ENCODE peak calls at places on chromosomes 12 and 14, in six cellular contexts. K, H, R, L, C and V are unnamed samples.
A peak's percentile ranks its signal among the peaks of the same experiment; 100 is the strongest.

GRCh38 chr12:53211476-53212381 is 4.7 kb upstream of the ITGB7 start:
- DNase-seq in H (no peak), C (no peak), K (no peak), L (no peak), R (no peak), V (no peak)

GRCh38 chr14:104291123-104292000 is 153.0 kb downstream of the KIF26A start:
- DNase-seq in K (no peak), C (no peak), R (peak; percentile 4), L (no peak), H (peak; percentile 25), V (peak; percentile 55)

GRCh38 chr12:39813776-39814175 is 194.2 kb upstream of the ABCD2 start:
- DNase-seq in L (no peak), C (peak; percentile 22), H (no peak), K (peak; percentile 74), R (no peak), V (no peak)

GRCh38 chr12:92059976-92060375 is 85.7 kb downstream of the BTG1 start:
- DNase-seq in C (peak; percentile 82), K (peak; percentile 80), H (no peak), R (no peak), L (no peak), V (no peak)

GRCh38 chr12:53078425-53079225 is 565 bp downstream of the SPRYD3 start:
- DNase-seq in C (peak; percentile 29), L (no peak), H (no peak), R (no peak), K (no peak), V (no peak)

GRCh38 chr14:30855345-30856037 is 18.9 kb upstream of the COCH start:
- DNase-seq in R (no peak), H (no peak), L (no peak), C (no peak), K (no peak), V (no peak)

GRCh38 chr14:90788031-90788430 is 28.2 kb downstream of the TTC7B start:
- DNase-seq in H (peak; percentile 67), K (no peak), R (peak; percentile 33), L (no peak), C (no peak), V (no peak)

GRCh38 chr12:122871851-122872785 is 23.8 kb downstream of the VPS37B start:
- DNase-seq in L (no peak), R (peak; percentile 73), C (peak; percentile 88), K (peak; percentile 76), H (peak; percentile 77), V (no peak)

GRCh38 chr14:88842414-88842813 is 18.0 kb downstream of the TTC8 start:
- DNase-seq in L (no peak), C (no peak), R (no peak), K (no peak), H (no peak), V (no peak)

GRCh38 chr12:104280703-104281458 is 22.7 kb upstream of the EID3 start:
- DNase-seq in H (no peak), C (peak; percentile 97), L (no peak), R (peak; percentile 72), K (peak; percentile 97), V (no peak)

GRCh38 chr12:89525002-89525823 is 617 bp upstream of the GALNT4 start:
- DNase-seq in K (no peak), H (peak; percentile 68), C (peak; percentile 21), L (no peak), R (peak; percentile 22), V (peak; percentile 71)

GRCh38 chr12:115943630-115944391 is 333.7 kb downstream of the MED13L start:
- DNase-seq in L (no peak), K (peak; percentile 82), C (no peak), H (peak; percentile 58), R (no peak), V (peak; percentile 89)

GRCh38 chr12:110077769-110078168 is 29.4 kb upstream of the C12orf76 start:
- DNase-seq in H (no peak), R (no peak), L (no peak), K (no peak), C (no peak), V (no peak)

GRCh38 chr12:32397703-32398102 is 1.7 kb upstream of the FGD4 start:
- DNase-seq in C (no peak), H (no peak), L (no peak), K (no peak), R (no peak), V (no peak)

GRCh38 chr12:112905451-112906089 is 1.2 kb upstream of the OAS1 start:
- DNase-seq in C (no peak), L (no peak), K (no peak), R (peak; percentile 32), H (no peak), V (no peak)

GRCh38 chr12:112906712-112907414 is at the start of gene OAS1:
- DNase-seq in L (no peak), C (peak; percentile 22), K (peak; percentile 20), R (peak; percentile 74), H (no peak), V (peak; percentile 56)

GRCh38 chr12:112907415-112908157 is 824 bp downstream of the OAS1 start:
- DNase-seq in H (no peak), R (peak; percentile 36), C (no peak), K (no peak), L (no peak), V (no peak)

GRCh38 chr12:112909693-112910092 is 2.9 kb downstream of the OAS1 start:
- DNase-seq in H (no peak), K (no peak), L (no peak), R (no peak), C (no peak), V (no peak)

DNA sequence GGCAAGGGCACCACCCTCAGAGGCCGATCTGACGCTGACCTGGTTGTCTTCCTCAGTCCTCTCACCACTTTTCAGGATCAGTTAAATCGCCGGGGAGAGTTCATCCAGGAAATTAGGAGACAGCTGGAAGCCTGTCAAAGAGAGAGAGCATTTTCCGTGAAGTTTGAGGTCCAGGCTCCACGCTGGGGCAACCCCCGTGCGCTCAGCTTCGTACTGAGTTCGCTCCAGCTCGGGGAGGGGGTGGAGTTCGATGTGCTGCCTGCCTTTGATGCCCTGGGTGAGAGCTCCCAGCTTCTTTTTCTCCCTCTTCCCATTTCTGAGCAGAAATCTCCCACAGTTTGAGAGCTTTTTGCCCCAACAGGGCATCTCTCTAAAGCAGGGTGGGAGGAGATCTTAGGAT is 1.8 kb downstream of the OAS1 start:
- DNase-seq in H (no peak), L (no peak), C (no peak), R (no peak), K (no peak), V (no peak)
- H3K4me3 ChIP-seq in H (peak overlapping the region; percentile 57), L (no peak overlapping the region), C (no peak overlapping the region), R (no peak overlapping the region), K (no peak overlapping the region), V (peak overlapping the region; percentile 59)

GRCh38 chr14:86087377-86087776 is 557.4 kb downstream of the FLRT2 start:
- DNase-seq in R (no peak), L (no peak), H (no peak), K (no peak), C (no peak), V (no peak)

GRCh38 chr14:86086962-86087361 is 557.0 kb downstream of the FLRT2 start:
- DNase-seq in R (no peak), C (no peak), L (no peak), H (no peak), K (no peak), V (no peak)

GRCh38 chr14:86091811-86092210 is 561.9 kb downstream of the FLRT2 start:
- DNase-seq in K (no peak), R (no peak), L (no peak), C (peak; percentile 57), H (no peak), V (no peak)

GRCh38 chr14:86088156-86088555 is 558.2 kb downstream of the FLRT2 start:
- DNase-seq in C (no peak), R (no peak), L (no peak), K (no peak), H (no peak), V (no peak)
- H3K27ac ChIP-seq in C (no peak overlapping the region), R (no peak overlapping the region), L (no peak overlapping the region), K (no peak overlapping the region), H (no peak overlapping the region), V (no peak overlapping the region)

DNA sequence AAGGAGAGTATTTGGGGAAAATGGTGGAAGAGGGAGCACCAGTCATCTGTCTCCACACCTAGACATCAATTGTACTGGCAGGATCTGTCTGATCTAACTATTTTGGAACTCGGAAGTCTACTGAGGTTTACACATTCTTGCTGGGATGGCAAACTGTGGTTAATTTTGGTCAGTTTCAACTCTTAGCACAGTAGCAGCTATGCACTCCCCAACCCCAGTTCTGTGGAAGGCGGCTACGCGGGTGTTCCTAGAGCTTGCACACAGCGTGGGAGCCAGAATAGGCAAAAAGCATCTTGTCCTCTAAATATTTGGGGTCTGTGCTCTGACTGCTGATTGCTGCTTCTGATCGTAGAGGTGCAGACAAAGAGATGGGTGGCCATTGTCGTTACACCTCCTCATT is 33.8 kb downstream of the TECPR2 start:
- DNase-seq in K (no peak), L (no peak), R (no peak), C (no peak), H (no peak), V (no peak)
- H3K4me3 ChIP-seq in K (no peak overlapping the region), L (no peak overlapping the region), R (no peak overlapping the region), C (no peak overlapping the region), H (no peak overlapping the region), V (no peak overlapping the region)

GRCh38 chr12:79420146-79420618 is 270.6 kb downstream of the PAWR start:
- DNase-seq in L (no peak), C (peak; percentile 95), R (peak; percentile 16), H (no peak), K (peak; percentile 90), V (no peak)
- H3K27ac ChIP-seq in L (no peak overlapping the region), C (peak overlapping the region; percentile 72), R (peak overlapping the region; percentile 15), H (no peak overlapping the region), K (peak overlapping the region; percentile 26), V (no peak overlapping the region)

DNA sequence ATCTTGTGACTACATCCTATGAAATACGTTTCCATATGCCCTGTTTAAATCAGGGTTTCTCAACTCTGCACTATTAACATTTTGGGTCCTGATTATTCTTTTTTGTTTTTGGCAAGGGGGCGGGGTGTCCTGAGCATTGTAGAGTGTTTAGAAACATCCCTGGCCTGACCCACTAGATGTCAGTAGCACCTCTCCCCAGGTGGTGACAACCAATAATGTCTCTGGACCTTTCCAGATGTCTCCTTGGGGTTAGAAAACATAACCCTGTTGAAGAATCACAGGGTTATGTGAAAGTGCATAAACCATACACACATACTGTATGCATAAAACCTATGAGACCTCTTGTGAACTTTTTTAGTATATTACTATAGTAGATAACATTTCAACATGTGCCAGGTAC is 1.4 kb downstream of the ACAD10 start:
- DNase-seq in C (no peak), K (no peak), H (no peak), L (no peak), R (no peak), V (no peak)
- H3K4me3 ChIP-seq in C (no peak overlapping the region), K (peak overlapping the region; percentile 86), H (no peak overlapping the region), L (peak overlapping the region; percentile 75), R (no peak overlapping the region), V (no peak overlapping the region)

DNA sequence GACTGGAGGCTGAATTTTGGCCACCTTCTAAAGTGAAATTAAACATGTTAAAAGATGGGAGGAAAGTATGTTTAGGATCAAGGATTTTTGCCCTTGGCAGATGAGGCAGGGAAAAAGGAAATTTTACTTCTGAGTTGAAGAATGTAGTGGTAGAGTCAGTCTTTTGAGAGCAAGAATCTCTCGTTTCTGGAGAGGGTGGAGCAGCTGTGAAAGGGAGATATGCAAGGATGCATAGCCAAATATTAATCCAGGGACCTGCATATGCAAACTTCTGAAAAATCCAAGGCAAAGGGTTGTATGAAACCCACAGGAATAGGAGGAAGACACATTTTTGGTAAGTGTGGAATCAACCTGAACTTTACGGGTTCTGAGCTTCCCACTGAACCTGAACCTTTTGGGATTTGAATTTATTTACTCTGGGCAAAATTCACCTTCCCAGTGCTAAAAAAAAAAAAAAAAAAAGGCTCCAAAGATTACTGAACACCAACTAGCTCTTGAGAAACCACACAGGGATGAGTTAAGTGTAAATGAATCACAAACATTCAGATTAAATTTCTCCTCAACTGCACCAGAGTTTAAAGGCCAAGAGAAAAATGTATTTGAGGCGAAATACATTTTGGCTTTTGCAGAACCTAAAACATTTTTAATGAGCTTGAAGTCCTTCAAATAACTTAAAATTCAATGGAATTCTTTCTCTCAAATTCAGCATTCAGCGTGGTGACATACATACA is 187.1 kb upstream of the CDKN3 start:
- DNase-seq in R (no peak), L (no peak), C (peak; percentile 30), H (no peak), K (peak; percentile 32), V (no peak)
- H3K27ac ChIP-seq in R (no peak overlapping the region), L (no peak overlapping the region), C (no peak overlapping the region), H (no peak overlapping the region), K (no peak overlapping the region), V (no peak overlapping the region)